ENCODE peak calls at places on chromosomes 5 and 9, in ten cellular contexts. L is frontal cortex; D is T-cell; I is fibroblast of the aortic adventitia; Y is naive thymus-derived CD8-positive, alpha-beta T cell; S is RKO; A is iris pigment epithelial cell; J is stimulated activated naive B cell treated with anti-CD40 and anti-IgM and Interleukin-4, amounts not matched to agents 10 μg/mL and 1 μg/mL and 100 μg/mL, for 72 hours; W is activated CD4-positive, alpha-beta T cell treated with anti-CD3 and anti-CD28 coated beads, Interleukin-2, amount 10 ng/mL, durations not matched to agents 24 days and 14 days; O is suprapubic skin. V is an unnamed sample.

GRCh38 chr5:142364251-142365145 is 39.7 kb upstream of the SPRY4 start:
- DNase-seq in L (no peak), D (no peak), I (no peak), Y (no peak), S (no peak), A (peak), J (peak), W (no peak), O (peak), V (peak)

GRCh38 chr5:159705948-159706347 is 210.3 kb upstream of the ADRA1B start:
- DNase-seq in L (no peak), D (no peak), I (no peak), Y (no peak), S (no peak), A (no peak), J (no peak), W (no peak), O (no peak), V (no peak)

GRCh38 chr5:40796487-40796889 is 1.7 kb downstream of the PRKAA1 start:
- DNase-seq in L (no peak), D (no peak), I (peak), Y (no peak), S (peak), A (peak), J (no peak), W (no peak), O (no peak), V (peak)

GRCh38 chr5:64632251-64632650 is 58.1 kb upstream of the SHISAL2B start:
- DNase-seq in L (no peak), D (no peak), I (no peak), Y (no peak), S (no peak), A (peak), J (no peak), W (no peak), O (no peak), V (no peak)

GRCh38 chr9:121286973-121287721 is 19.2 kb downstream of the GSN start:
- DNase-seq in L (no peak), D (no peak), I (peak), Y (no peak), S (peak), A (peak), J (no peak), W (no peak), O (peak), V (peak)

GRCh38 chr5:61942462-61943049 is 363.4 kb upstream of the KIF2A start:
- DNase-seq in L (no peak), D (no peak), I (no peak), Y (no peak), S (no peak), A (no peak), J (no peak), W (no peak), O (no peak), V (no peak)

GRCh38 chr9:69122086-69122390 is 52.0 kb upstream of the TJP2 start:
- DNase-seq in L (peak), D (peak), I (peak), Y (peak), S (peak), A (peak), J (no peak), W (peak), O (peak), V (peak)

GRCh38 chr9:130140701-130141100 is 31.5 kb upstream of the NCS1 start:
- DNase-seq in L (no peak), D (no peak), I (no peak), Y (no peak), S (no peak), A (no peak), J (peak), W (no peak), O (no peak), V (no peak)

GRCh38 chr5:78927657-78928282 is 57.3 kb downstream of the ARSB start:
- DNase-seq in L (no peak), D (no peak), I (peak), Y (no peak), S (no peak), A (peak), J (no peak), W (no peak), O (no peak), V (peak)

GRCh38 chr5:147892696-147893296 is 13.5 kb downstream of the C5orf46 start:
- DNase-seq in L (no peak), D (no peak), I (peak), Y (no peak), S (no peak), A (peak), J (no peak), W (no peak), O (no peak), V (peak)

GRCh38 chr9:128421474-128422010 is 885 bp downstream of the CERCAM start:
- DNase-seq in L (no peak), D (no peak), I (peak), Y (no peak), S (peak), A (peak), J (no peak), W (peak), O (no peak), V (no peak)

GRCh38 chr5:1668141-1668721 is 131.4 kb downstream of the MRPL36 start:
- DNase-seq in L (no peak), D (no peak), I (no peak), Y (no peak), S (no peak), A (no peak), J (no peak), W (peak), O (no peak), V (no peak)

GRCh38 chr9:135830496-135830895 is 76.8 kb downstream of the CAMSAP1 start:
- DNase-seq in L (no peak), D (no peak), I (no peak), Y (no peak), S (no peak), A (peak), J (no peak), W (no peak), O (no peak), V (no peak)

GRCh38 chr9:113906411-113907110 is 30.5 kb downstream of the ZNF618 start:
- DNase-seq in L (no peak), D (no peak), I (peak), Y (no peak), S (no peak), A (peak), J (no peak), W (peak), O (no peak), V (peak)

V was measured in MG63.